ENCODE peak calls at places on chromosomes 7 and 10, in ten cellular contexts. B, H, N, P, V, M, F, I, K and Z are unnamed samples.

GRCh38 chr10:110382695-110383094 is 78.0 kb upstream of the SMNDC1 start:
- DNase-seq in V (no peak), H (no peak), N (no peak), I (no peak), B (no peak), M (no peak), F (no peak), K (no peak), P (no peak), Z (no peak)

GRCh38 chr7:17071866-17072265 is 190.1 kb upstream of the AGR3 start:
- DNase-seq in I (no peak), M (no peak), P (no peak), F (no peak), V (no peak), B (no peak), K (no peak), N (no peak), H (no peak), Z (no peak)

GRCh38 chr7:95558866-95559265 is 37.5 kb downstream of the PDK4 start:
- DNase-seq in K (no peak), N (no peak), F (no peak), H (no peak), P (no peak), B (no peak), V (no peak), I (no peak), M (no peak), Z (no peak)

GRCh38 chr10:92420554-92421275 is 129.7 kb downstream of the MARCHF5 start:
- DNase-seq in B (peak), V (no peak), F (peak), H (no peak), K (no peak), M (no peak), N (no peak), I (no peak), P (no peak), Z (no peak)

GRCh38 chr7:51949726-51950644 is 633.4 kb upstream of the COBL start:
- DNase-seq in P (no peak), V (no peak), I (no peak), H (peak), N (peak), M (peak), B (peak), K (no peak), F (peak), Z (no peak)

GRCh38 chr10:88372051-88372450 is 211.1 kb downstream of the RNLS start:
- DNase-seq in B (no peak), K (no peak), P (no peak), M (no peak), H (no peak), N (no peak), F (no peak), V (no peak), I (no peak), Z (no peak)

GRCh38 chr10:127813290-127813689 is 76.3 kb downstream of the FOXI2 start:
- DNase-seq in H (no peak), F (no peak), M (no peak), K (peak), P (no peak), B (peak), N (no peak), V (no peak), I (no peak), Z (no peak)

GRCh38 chr10:122487231-122487765 is 25.9 kb downstream of the HTRA1 start:
- DNase-seq in N (no peak), P (no peak), V (no peak), F (no peak), M (no peak), I (no peak), H (no peak), K (no peak), B (peak), Z (no peak)

GRCh38 chr7:41624818-41625217 is 78.1 kb downstream of the INHBA start:
- DNase-seq in H (no peak), V (no peak), B (peak), I (no peak), N (no peak), K (peak), P (no peak), M (no peak), F (no peak), Z (no peak)

GRCh38 chr7:66739477-66739876 is 1.1 kb upstream of the RABGEF1 start:
- DNase-seq in P (no peak), H (no peak), F (no peak), N (no peak), K (no peak), I (no peak), M (peak), V (no peak), B (no peak), Z (no peak)

GRCh38 chr10:132331956-132332749 is at the start of gene LRRC27:
- DNase-seq in P (peak), V (peak), B (peak), F (peak), N (peak), H (peak), M (peak), I (peak), K (peak), Z (peak)

GRCh38 chr7:150631084-150631824 is 931 bp downstream of the GIMAP6 start:
- DNase-seq in H (no peak), F (no peak), B (no peak), V (peak), P (no peak), I (peak), K (no peak), N (no peak), M (no peak), Z (no peak)

GRCh38 chr10:69891057-69891617 is 89.4 kb downstream of the COL13A1 start:
- DNase-seq in N (no peak), F (no peak), B (no peak), H (no peak), V (no peak), K (no peak), P (no peak), M (no peak), I (no peak), Z (no peak)

GRCh38 chr10:61701055-61701705 is 38.5 kb downstream of the CABCOCO1 start:
- DNase-seq in I (no peak), K (peak), M (no peak), B (no peak), H (no peak), F (no peak), P (no peak), N (no peak), V (no peak), Z (no peak)

GRCh38 chr7:101166603-101166908 is 1.2 kb upstream of the VGF start:
- DNase-seq in B (no peak), N (no peak), F (no peak), H (no peak), M (no peak), K (no peak), V (no peak), I (no peak), P (no peak), Z (no peak)

GRCh38 chr10:103679096-103679790 is 176.1 kb downstream of the SH3PXD2A start:
- DNase-seq in H (peak), N (no peak), V (no peak), I (no peak), B (no peak), M (no peak), K (no peak), F (no peak), P (no peak), Z (no peak)

GRCh38 chr10:125812128-125812527 is 10.9 kb downstream of the UROS start:
- DNase-seq in N (no peak), K (peak), B (no peak), H (no peak), P (no peak), M (no peak), I (no peak), V (no peak), F (no peak), Z (no peak)

GRCh38 chr7:80131675-80132435 is 2.8 kb upstream of the GNAI1 start:
- DNase-seq in M (no peak), H (no peak), F (no peak), B (no peak), N (no peak), V (no peak), K (no peak), I (no peak), P (no peak), Z (no peak)

GRCh38 chr7:84688671-84689070 is 494.1 kb upstream of the SEMA3A start:
- DNase-seq in P (no peak), B (no peak), M (no peak), K (peak), N (no peak), V (no peak), I (no peak), H (no peak), F (no peak), Z (no peak)

GRCh38 chr10:4883079-4883739 is 57.2 kb downstream of the AKR1E2 start:
- DNase-seq in B (no peak), F (peak), N (no peak), V (no peak), I (no peak), P (no peak), K (peak), M (no peak), H (no peak), Z (peak)

GRCh38 chr7:110210941-110211608 is 879.9 kb upstream of the LRRN3 start:
- DNase-seq in M (no peak), I (no peak), K (no peak), B (no peak), F (no peak), N (no peak), H (no peak), V (no peak), P (no peak), Z (no peak)

GRCh38 chr10:112721080-112721698 is 228.9 kb upstream of the TCF7L2 start:
- DNase-seq in M (no peak), F (no peak), K (peak), B (peak), I (no peak), V (no peak), P (no peak), N (no peak), H (peak), Z (peak)

GRCh38 chr10:58967551-58968418 is 208.7 kb upstream of the PHYHIPL start:
- DNase-seq in H (no peak), M (peak), P (peak), I (no peak), F (no peak), B (peak), N (peak), K (no peak), V (no peak), Z (peak)

GRCh38 chr10:79298403-79299244 is 48.6 kb upstream of the PPIF start:
- DNase-seq in B (peak), I (no peak), K (peak), N (no peak), P (no peak), M (peak), H (no peak), V (peak), F (peak), Z (peak)

GRCh38 chr7:104973909-104974415 is 40.0 kb upstream of the KMT2E start:
- DNase-seq in H (no peak), K (no peak), N (no peak), M (no peak), P (no peak), V (no peak), I (no peak), F (no peak), B (no peak), Z (no peak)